ENCODE peak calls at places on chromosome 21, in four cellular contexts. R is GDM1; O is Caki2; G is stimulated activated CD8-positive, alpha-beta memory T cell treated with anti-CD3 and anti-CD28 coated beads, Interleukin-4, amount 100 ng/mL, for 4 hours. A is an unnamed sample.

GRCh38 chr21:42459065-42459430 is 37.0 kb downstream of the RSPH1 start:
- DNase-seq in G (no peak), R (no peak), O (no peak), A (no peak)

GRCh38 chr21:45067462-45068285 is 6.7 kb upstream of the ADARB1 start:
- DNase-seq in R (no peak), O (no peak), G (no peak), A (no peak)

GRCh38 chr21:33132054-33132453 is 62.1 kb downstream of the OLIG1 start:
- DNase-seq in R (no peak), G (no peak), O (no peak), A (no peak)

GRCh38 chr21:14388282-14388681 is 5.3 kb upstream of the HSPA13 start:
- DNase-seq in R (no peak), G (no peak), O (no peak), A (no peak)

GRCh38 chr21:29185172-29185571 is 54.7 kb downstream of the MAP3K7CL start:
- DNase-seq in O (no peak), G (no peak), R (no peak), A (no peak)

GRCh38 chr21:35540950-35541632 is 492.0 kb upstream of the RUNX1 start:
- DNase-seq in R (no peak), O (no peak), G (no peak), A (no peak)

GRCh38 chr21:40151611-40152010 is 284.4 kb downstream of the PCP4 start:
- DNase-seq in R (no peak), G (no peak), O (no peak), A (no peak)

GRCh38 chr21:34812510-34813265 is 143.9 kb downstream of the CLIC6 start:
- DNase-seq in O (peak), G (no peak), R (no peak), A (no peak)

GRCh38 chr21:19523066-19523465 is 1119.5 kb upstream of the TMPRSS15 start:
- DNase-seq in O (no peak), R (no peak), G (no peak), A (no peak)

GRCh38 chr21:21003701-21004100 is 5.5 kb downstream of the NCAM2 start:
- DNase-seq in O (peak), G (no peak), R (peak), A (no peak)

GRCh38 chr21:38925923-38926322 is 120.2 kb downstream of the ETS2 start:
- DNase-seq in R (peak), O (no peak), G (no peak), A (peak)

GRCh38 chr21:40841524-40842196 is 5.3 kb downstream of the DSCAM start:
- DNase-seq in R (no peak), G (no peak), O (peak), A (peak)

GRCh38 chr21:31117046-31117916 is 79.0 kb upstream of the KRTAP19-8 start:
- DNase-seq in G (no peak), R (no peak), O (peak), A (no peak)

GRCh38 chr21:45080639-45081414 is 6.4 kb downstream of the ADARB1 start:
- DNase-seq in O (no peak), G (no peak), R (no peak), A (no peak)

GRCh38 chr21:24205317-24205716 is 1402.0 kb downstream of the MRPL39 start:
- DNase-seq in R (no peak), O (no peak), G (no peak), A (no peak)

GRCh38 chr21:17784604-17785402 is 34.4 kb downstream of the C21orf91 start:
- DNase-seq in G (no peak), R (peak), O (no peak), A (no peak)

GRCh38 chr21:24395320-24395933 is 1211.9 kb downstream of the MRPL39 start:
- DNase-seq in O (peak), G (no peak), R (no peak), A (no peak)

GRCh38 chr21:41258617-41259016 is 58.0 kb upstream of the FAM3B start:
- DNase-seq in R (no peak), G (no peak), O (no peak), A (no peak)

GRCh38 chr21:29302340-29302991 is 3.7 kb downstream of the BACH1 start:
- DNase-seq in R (no peak), O (no peak), G (no peak), A (no peak)

GRCh38 chr21:33762798-33763572 is 120.7 kb downstream of the ITSN1 start:
- DNase-seq in O (peak), R (no peak), G (no peak), A (no peak)

GRCh38 chr21:42083361-42083690 is 12.2 kb downstream of the UMODL1 start:
- DNase-seq in O (no peak), G (no peak), R (no peak), A (peak)

GRCh38 chr21:15065381-15066230 is 806 bp upstream of the NRIP1 start:
- DNase-seq in G (peak), O (peak), R (peak), A (peak)

GRCh38 chr21:46646541-46647154 is 11.2 kb downstream of the PRMT2 start:
- DNase-seq in G (no peak), R (no peak), O (no peak), A (no peak)

GRCh38 chr21:35323947-35324346 is 274.8 kb upstream of the RUNX1 start:
- DNase-seq in O (no peak), R (no peak), G (no peak), A (no peak)

GRCh38 chr21:45289134-45289533 is 1.4 kb upstream of the POFUT2 start:
- DNase-seq in G (no peak), R (no peak), O (no peak), A (no peak)

GRCh38 chr21:27580276-27580675 is 613.4 kb upstream of the ADAMTS5 start:
- DNase-seq in G (no peak), R (no peak), O (no peak), A (no peak)